ENCODE peak calls at places on chromosomes 11 and 22, in eight cellular contexts. Q is EH, T is NCI-H345, D is dermis microvascular lymphatic vessel endothelial cell, H is substantia nigra, S is fibroblast of the aortic adventitia, E is NAMALWA, C is NCI-H1930. G is an unnamed sample.

GRCh38 chr11:28505216-28505615 is 397.0 kb downstream of the METTL15 start:
- DNase-seq in Q (peak; percentile 39), S (no peak), D (no peak), H (no peak), E (no peak), T (no peak), C (no peak), G (no peak)

GRCh38 chr11:68053981-68054812 is 15.4 kb downstream of the TCIRG1 start:
- DNase-seq in C (no peak), Q (peak; percentile 6), T (no peak), S (no peak), E (no peak), D (no peak), H (no peak), G (no peak)

GRCh38 chr22:49324527-49325491 is 502.9 kb downstream of the BRD1 start:
- DNase-seq in E (no peak), Q (no peak), H (no peak), C (no peak), D (no peak), S (no peak), T (no peak), G (peak; percentile 42)

GRCh38 chr22:44697423-44698179 is 4.4 kb upstream of the PRR5 start:
- DNase-seq in H (peak; percentile 55), E (peak; percentile 83), C (no peak), T (peak; percentile 56), S (peak; percentile 77), Q (peak; percentile 80), D (peak; percentile 52), G (peak; percentile 86)

GRCh38 chr11:78801161-78801884 is 226.7 kb upstream of the NARS2 start:
- DNase-seq in C (no peak), D (peak; percentile 53), H (no peak), S (peak; percentile 97), Q (peak; percentile 98), T (peak; percentile 57), E (no peak), G (no peak)

GRCh38 chr22:19766506-19767426 is 6.2 kb downstream of the TBX1 start:
- DNase-seq in T (no peak), C (no peak), E (no peak), S (no peak), Q (peak; percentile 31), H (no peak), D (peak; percentile 85), G (peak; percentile 68)

GRCh38 chr11:85826096-85826855 is 15.3 kb upstream of the SYTL2 start:
- DNase-seq in C (no peak), S (peak; percentile 32), D (peak; percentile 23), H (peak; percentile 19), E (peak; percentile 20), Q (peak; percentile 69), T (no peak), G (peak; percentile 21)

GRCh38 chr22:38831166-38831945 is 12.5 kb downstream of the NPTXR start:
- DNase-seq in Q (peak; percentile 78), C (no peak), S (peak; percentile 42), T (no peak), D (no peak), H (no peak), E (no peak), G (no peak)

GRCh38 chr11:67576742-67577475 is 6.7 kb upstream of the GSTP1 start:
- DNase-seq in Q (no peak), T (peak; percentile 12), D (no peak), H (no peak), S (no peak), C (no peak), E (peak; percentile 60), G (peak; percentile 30)